ENCODE peak calls at places on chromosomes 2 and 18, in six cellular contexts. C, R, O, V, Q and E are unnamed samples.

GRCh38 chr18:37314534-37314933 is 251.1 kb downstream of the CELF4 start:
- DNase-seq in C (no peak), R (no peak), O (no peak), V (no peak), Q (no peak), E (no peak)

GRCh38 chr18:48052291-48052840 is 121.9 kb upstream of the SMAD2 start:
- DNase-seq in C (no peak), R (no peak), O (no peak), V (no peak), Q (no peak), E (no peak)

GRCh38 chr18:80245781-80246655 is 1.3 kb downstream of the PARD6G start:
- DNase-seq in C (no peak), R (no peak), O (no peak), V (peak), Q (no peak), E (no peak)

GRCh38 chr2:22634167-22634566 is 750.8 kb upstream of the KLHL29 start:
- DNase-seq in C (no peak), R (no peak), O (no peak), V (peak), Q (no peak), E (no peak)

GRCh38 chr18:29712785-29713184 is 1329.8 kb downstream of the DSC3 start:
- DNase-seq in C (no peak), R (no peak), O (no peak), V (no peak), Q (no peak), E (no peak)

GRCh38 chr2:52135235-52135634 is 1103.3 kb upstream of the NRXN1 start:
- DNase-seq in C (no peak), R (no peak), O (no peak), V (no peak), Q (no peak), E (no peak)

GRCh38 chr2:205721057-205721767 is 38.9 kb downstream of the NRP2 start:
- DNase-seq in C (no peak), R (peak), O (no peak), V (no peak), Q (no peak), E (no peak)

GRCh38 chr2:64482765-64483504 is 29.0 kb downstream of the LGALSL start:
- DNase-seq in C (no peak), R (no peak), O (no peak), V (peak), Q (no peak), E (no peak)

GRCh38 chr18:37182340-37183135 is 353.6 kb downstream of the KIAA1328 start:
- DNase-seq in C (no peak), R (no peak), O (no peak), V (no peak), Q (no peak), E (no peak)

GRCh38 chr2:119753930-119754321 is 5.8 kb upstream of the PTPN4 start:
- DNase-seq in C (no peak), R (no peak), O (no peak), V (no peak), Q (no peak), E (no peak)

GRCh38 chr2:125745514-125745913 is 910.4 kb upstream of the GYPC start:
- DNase-seq in C (no peak), R (no peak), O (peak), V (peak), Q (peak), E (no peak)

GRCh38 chr18:8706981-8707940 is 1.9 kb downstream of the MTCL1 start:
- DNase-seq in C (peak), R (no peak), O (no peak), V (peak), Q (no peak), E (no peak)

GRCh38 chr2:233114421-233114861 is 54.3 kb downstream of the INPP5D start:
- DNase-seq in C (no peak), R (no peak), O (no peak), V (no peak), Q (no peak), E (no peak)

GRCh38 chr2:37084797-37085196 is 479 bp downstream of the GPATCH11 start:
- DNase-seq in C (no peak), R (no peak), O (no peak), V (no peak), Q (no peak), E (no peak)

GRCh38 chr18:66874812-66875474 is 271.1 kb upstream of the CDH19 start:
- DNase-seq in C (no peak), R (no peak), O (peak), V (no peak), Q (no peak), E (no peak)

GRCh38 chr2:32801741-32802140 is 145.0 kb upstream of the LTBP1 start:
- DNase-seq in C (no peak), R (no peak), O (no peak), V (no peak), Q (no peak), E (no peak)

GRCh38 chr2:69980408-69980807 is 19.0 kb upstream of the ASPRV1 start:
- DNase-seq in C (no peak), R (no peak), O (no peak), V (no peak), Q (no peak), E (no peak)

GRCh38 chr2:70523996-70524965 is 29.3 kb downstream of the TGFA start:
- DNase-seq in C (no peak), R (no peak), O (peak), V (no peak), Q (peak), E (no peak)

GRCh38 chr2:158539176-158539895 is 82.6 kb downstream of the PKP4 start:
- DNase-seq in C (no peak), R (no peak), O (peak), V (no peak), Q (no peak), E (no peak)

GRCh38 chr2:184824597-184824996 is 226.3 kb downstream of the ZNF804A start:
- DNase-seq in C (no peak), R (no peak), O (no peak), V (no peak), Q (no peak), E (no peak)

GRCh38 chr2:121330921-121331320 is 45.9 kb upstream of the TFCP2L1 start:
- DNase-seq in C (no peak), R (no peak), O (no peak), V (peak), Q (no peak), E (no peak)

GRCh38 chr2:238238766-238239551 is 879 bp downstream of the HES6 start:
- DNase-seq in C (no peak), R (peak), O (no peak), V (peak), Q (no peak), E (no peak)

GRCh38 chr18:45856526-45856925 is 31.1 kb downstream of the SIGLEC15 start:
- DNase-seq in C (no peak), R (no peak), O (no peak), V (no peak), Q (no peak), E (no peak)

GRCh38 chr18:74413811-74414210 is 43.3 kb downstream of the DIPK1C start:
- DNase-seq in C (no peak), R (no peak), O (no peak), V (no peak), Q (no peak), E (no peak)

GRCh38 chr2:152499921-152500320 is 164.9 kb downstream of the FMNL2 start:
- DNase-seq in C (no peak), R (no peak), O (no peak), V (peak), Q (no peak), E (no peak)

GRCh38 chr2:216850665-216851327 is 9.1 kb downstream of the TNP1 start:
- DNase-seq in C (no peak), R (peak), O (no peak), V (no peak), Q (no peak), E (no peak)

GRCh38 chr2:36659872-36660312 is 36.6 kb upstream of the VIT start:
- DNase-seq in C (no peak), R (no peak), O (peak), V (no peak), Q (no peak), E (no peak)

GRCh38 chr2:168896783-168897182 is 4.3 kb upstream of the G6PC2 start:
- DNase-seq in C (no peak), R (no peak), O (no peak), V (no peak), Q (no peak), E (no peak)

GRCh38 chr18:21741511-21742322 is 1.1 kb downstream of the MIB1 start:
- DNase-seq in C (no peak), R (no peak), O (no peak), V (peak), Q (no peak), E (no peak)

GRCh38 chr18:33735428-33735827 is 157.4 kb downstream of the ASXL3 start:
- DNase-seq in C (no peak), R (no peak), O (no peak), V (no peak), Q (no peak), E (no peak)

GRCh38 chr2:45329045-45329677 is 281.9 kb downstream of the SRBD1 start:
- DNase-seq in C (no peak), R (no peak), O (peak), V (no peak), Q (no peak), E (no peak)

GRCh38 chr18:23340661-23341060 is 112.4 kb upstream of the RIOK3 start:
- DNase-seq in C (no peak), R (no peak), O (no peak), V (no peak), Q (no peak), E (no peak)

GRCh38 chr2:134628453-134628852 is 90.3 kb downstream of the TMEM163 start:
- DNase-seq in C (no peak), R (no peak), O (no peak), V (no peak), Q (no peak), E (no peak)

GRCh38 chr2:222982010-222982908 is 69.7 kb upstream of the KCNE4 start:
- DNase-seq in C (no peak), R (no peak), O (peak), V (peak), Q (no peak), E (no peak)

GRCh38 chr2:176156959-176157498 is at the start of gene HOXD3:
- DNase-seq in C (no peak), R (no peak), O (no peak), V (peak), Q (no peak), E (no peak)

GRCh38 chr2:231672617-231673347 is 35.5 kb upstream of the PTMA start:
- DNase-seq in C (peak), R (peak), O (peak), V (no peak), Q (no peak), E (no peak)
- TF ChIP-seq POLR2AphosphoS5 in C (peak), R (no peak), O (no peak), V (no peak), Q (peak), E (peak)

DNA sequence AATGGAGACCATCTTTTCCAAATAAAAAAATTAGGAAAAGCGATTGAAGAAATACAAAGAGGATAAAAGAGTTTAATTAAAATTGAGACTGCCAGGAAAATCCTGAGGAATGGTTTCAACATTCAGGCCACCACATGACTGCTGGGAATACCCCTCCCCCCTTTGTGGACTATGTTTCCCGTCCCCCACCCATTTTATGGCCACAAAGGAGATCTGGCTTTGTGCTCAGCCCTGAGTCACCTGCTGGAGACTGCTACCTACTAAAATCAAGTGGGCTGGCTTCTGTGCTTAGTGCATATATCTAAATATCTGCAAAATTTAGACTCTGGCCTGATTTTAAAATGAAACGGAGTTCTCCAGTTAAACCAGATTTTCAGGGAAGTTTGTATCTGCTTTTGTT is 10.1 kb downstream of the RND3 start:
- DNase-seq in C (no peak), R (no peak), O (no peak), V (no peak), Q (no peak), E (no peak)
- TF ChIP-seq TAF1 in C (no peak), R (no peak), O (no peak), V (no peak), Q (no peak), E (no peak)

GRCh38 chr2:190950566-190950991 is 63.4 kb downstream of the STAT1 start:
- DNase-seq in C (no peak), R (no peak), O (no peak), V (no peak), Q (no peak), E (no peak)
- TF ChIP-seq POLR2AphosphoS5 in C (no peak), R (no peak), O (no peak), V (no peak), Q (no peak), E (no peak)

DNA sequence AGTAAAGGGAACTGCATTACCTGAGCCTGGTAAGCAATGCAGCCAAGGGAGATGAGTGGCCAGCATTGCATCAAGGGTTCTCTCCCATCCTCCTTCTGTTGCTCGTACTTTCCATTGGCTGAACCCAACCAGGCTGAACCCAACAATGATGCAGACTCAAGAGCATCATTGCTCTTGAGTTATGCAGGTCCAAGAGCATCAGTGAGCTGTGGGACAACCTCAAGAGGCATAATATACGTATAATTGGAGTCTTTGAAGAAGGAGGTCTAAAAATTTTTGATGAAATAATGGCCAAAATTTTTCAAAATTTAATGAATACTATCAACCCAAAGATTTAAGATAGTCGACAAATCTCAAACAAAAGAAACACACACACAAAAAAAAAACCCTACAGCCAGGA is 213.0 kb downstream of the RNF152 start:
- DNase-seq in C (no peak), R (no peak), O (no peak), V (no peak), Q (no peak), E (no peak)
- TF ChIP-seq TAF1 in C (no peak), R (no peak), O (no peak), V (no peak), Q (no peak), E (no peak)

DNA sequence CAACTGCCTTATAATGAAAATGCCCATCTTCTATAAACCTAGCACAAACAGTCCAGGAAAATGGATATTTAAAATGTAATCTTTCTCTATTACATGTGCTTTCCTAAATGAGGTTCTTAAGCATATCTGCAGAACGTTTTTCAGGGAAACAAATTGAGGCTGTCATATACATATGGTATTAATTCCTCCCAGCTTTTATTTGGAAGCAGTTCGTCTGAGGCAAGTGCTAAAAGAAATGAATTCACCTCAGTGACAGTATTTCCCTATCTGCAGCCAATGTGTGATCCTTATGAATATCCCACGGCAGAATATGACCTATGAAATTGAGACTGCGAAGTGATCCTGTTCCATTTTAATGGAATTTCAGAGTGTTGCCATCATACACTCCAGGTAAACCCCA is 7.1 kb downstream of the MYOM1 start:
- DNase-seq in C (no peak), R (no peak), O (no peak), V (peak), Q (no peak), E (no peak)
- TF ChIP-seq POLR2AphosphoS5 in C (no peak), R (no peak), O (no peak), V (peak), Q (no peak), E (no peak)

DNA sequence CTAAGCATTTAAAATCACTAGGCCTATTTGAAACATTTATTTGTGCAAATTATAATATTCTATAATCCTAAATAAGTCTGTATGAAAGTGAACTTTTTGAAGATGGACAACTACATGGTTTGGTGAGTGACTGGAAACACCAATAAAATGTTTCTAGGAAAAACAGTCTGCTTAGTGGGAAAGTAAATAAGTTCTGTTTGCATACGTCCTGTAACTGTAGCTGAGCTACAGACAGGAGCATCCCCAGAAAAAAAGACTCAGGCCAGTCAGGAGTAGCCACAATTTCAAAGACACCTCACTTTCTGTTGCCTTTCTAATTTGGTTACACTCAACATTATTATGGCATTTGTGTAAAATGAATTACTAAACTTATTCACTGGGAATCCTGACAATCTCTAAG is 28.4 kb upstream of the KCNJ3 start:
- DNase-seq in C (no peak), R (no peak), O (no peak), V (no peak), Q (no peak), E (no peak)
- TF ChIP-seq TAF1 in C (no peak), R (no peak), O (no peak), V (no peak), Q (no peak), E (no peak)